ENCODE peak calls at places on chromosomes 7 and 10, in seven cellular contexts. D, B, E, I, X, P and Z are unnamed samples.
A peak's percentile ranks its signal among the peaks of the same experiment; 100 is the strongest.

GRCh38 chr7:95642173-95642572 is 45.9 kb upstream of the PDK4 start:
- DNase-seq in D (no peak), B (no peak), E (no peak), I (no peak), X (peak; percentile 19), P (no peak), Z (no peak)

GRCh38 chr10:125882596-125882995 is 1.5 kb upstream of the DHX32 start:
- DNase-seq in D (peak; percentile 62), B (no peak), E (no peak), I (no peak), X (no peak), P (no peak), Z (no peak)

GRCh38 chr10:77350711-77351119 is 286.9 kb downstream of the KCNMA1 start:
- DNase-seq in D (peak; percentile 100), B (no peak), E (peak; percentile 99), I (no peak), X (peak; percentile 28), P (peak; percentile 72), Z (no peak)

GRCh38 chr7:85114342-85114741 is 72.5 kb downstream of the SEMA3D start:
- DNase-seq in D (no peak), B (no peak), E (no peak), I (no peak), X (no peak), P (peak; percentile 13), Z (no peak)

GRCh38 chr7:2635148-2635668 is 3.4 kb downstream of the TTYH3 start:
- DNase-seq in D (no peak), B (no peak), E (no peak), I (no peak), X (peak; percentile 89), P (no peak), Z (no peak)

GRCh38 chr7:123580406-123581161 is 21.0 kb upstream of the ASB15 start:
- DNase-seq in D (peak; percentile 42), B (no peak), E (peak; percentile 63), I (peak; percentile 48), X (peak; percentile 63), P (peak; percentile 75), Z (peak; percentile 29)

GRCh38 chr7:147700702-147701101 is 889.9 kb upstream of the C7orf33 start:
- DNase-seq in D (no peak), B (no peak), E (no peak), I (no peak), X (no peak), P (no peak), Z (no peak)

GRCh38 chr10:88493676-88494483 is 89.2 kb downstream of the RNLS start:
- DNase-seq in D (peak; percentile 85), B (no peak), E (no peak), I (no peak), X (no peak), P (no peak), Z (no peak)

GRCh38 chr7:80453699-80454340 is 58.0 kb downstream of the GNAT3 start:
- DNase-seq in D (peak; percentile 56), B (no peak), E (peak; percentile 52), I (no peak), X (peak; percentile 22), P (peak; percentile 12), Z (peak; percentile 3)

GRCh38 chr10:61364619-61365018 is 88.6 kb downstream of the TMEM26 start:
- DNase-seq in D (no peak), B (no peak), E (no peak), I (no peak), X (no peak), P (no peak), Z (no peak)

GRCh38 chr10:44801383-44802327 is 109.5 kb upstream of the TMEM72 start:
- DNase-seq in D (peak; percentile 97), B (no peak), E (peak; percentile 88), I (no peak), X (peak; percentile 6), P (no peak), Z (no peak)

GRCh38 chr7:108486291-108486966 is 30.2 kb upstream of the NRCAM start:
- DNase-seq in D (peak; percentile 67), B (no peak), E (no peak), I (no peak), X (no peak), P (no peak), Z (no peak)

GRCh38 chr10:5089869-5090268 is 4.3 kb upstream of the AKR1C3 start:
- DNase-seq in D (peak; percentile 28), B (no peak), E (peak; percentile 41), I (peak; percentile 36), X (no peak), P (peak; percentile 80), Z (no peak)

GRCh38 chr7:33210958-33211357 is 81.6 kb downstream of the BBS9 start:
- DNase-seq in D (no peak), B (no peak), E (no peak), I (no peak), X (no peak), P (no peak), Z (no peak)

GRCh38 chr10:32790483-32790882 is 167.5 kb downstream of the ITGB1 start:
- DNase-seq in D (peak; percentile 60), B (no peak), E (no peak), I (no peak), X (no peak), P (no peak), Z (no peak)

GRCh38 chr10:14396441-14397048 is 65.8 kb upstream of the FRMD4A start:
- DNase-seq in D (no peak), B (no peak), E (no peak), I (no peak), X (peak; percentile 11), P (peak; percentile 32), Z (no peak)

GRCh38 chr7:55188590-55189446 is 170.0 kb downstream of the EGFR start:
- DNase-seq in D (no peak), B (peak; percentile 42), E (no peak), I (no peak), X (peak; percentile 33), P (no peak), Z (no peak)

GRCh38 chr7:36198854-36199266 is 45.8 kb downstream of the EEPD1 start:
- DNase-seq in D (peak; percentile 50), B (no peak), E (peak; percentile 62), I (no peak), X (no peak), P (no peak), Z (no peak)

GRCh38 chr7:34143397-34143796 is 238.1 kb downstream of the BMPER start:
- DNase-seq in D (peak; percentile 75), B (no peak), E (peak; percentile 94), I (no peak), X (peak; percentile 44), P (no peak), Z (no peak)

GRCh38 chr7:139086454-139086853 is 23.1 kb downstream of the ZC3HAV1 start:
- DNase-seq in D (no peak), B (no peak), E (no peak), I (no peak), X (no peak), P (no peak), Z (no peak)
- H2BK5ac ChIP-seq in D (no peak overlapping the region), B (no peak overlapping the region), E (no peak overlapping the region), I (no peak overlapping the region), X (no peak overlapping the region), P (no peak overlapping the region), Z (no peak overlapping the region)

GRCh38 chr7:4151524-4151923 is 530.6 kb upstream of the FOXK1 start:
- DNase-seq in D (no peak), B (no peak), E (no peak), I (no peak), X (no peak), P (no peak), Z (no peak)

GRCh38 chr7:4149236-4149635 is 532.9 kb upstream of the FOXK1 start:
- DNase-seq in D (no peak), B (no peak), E (no peak), I (no peak), X (no peak), P (no peak), Z (no peak)

GRCh38 chr7:4149645-4150044 is 532.5 kb upstream of the FOXK1 start:
- DNase-seq in D (no peak), B (no peak), E (no peak), I (no peak), X (no peak), P (no peak), Z (no peak)

GRCh38 chr7:4151926-4152549 is 530.1 kb upstream of the FOXK1 start:
- DNase-seq in D (no peak), B (no peak), E (no peak), I (no peak), X (no peak), P (no peak), Z (no peak)

DNA sequence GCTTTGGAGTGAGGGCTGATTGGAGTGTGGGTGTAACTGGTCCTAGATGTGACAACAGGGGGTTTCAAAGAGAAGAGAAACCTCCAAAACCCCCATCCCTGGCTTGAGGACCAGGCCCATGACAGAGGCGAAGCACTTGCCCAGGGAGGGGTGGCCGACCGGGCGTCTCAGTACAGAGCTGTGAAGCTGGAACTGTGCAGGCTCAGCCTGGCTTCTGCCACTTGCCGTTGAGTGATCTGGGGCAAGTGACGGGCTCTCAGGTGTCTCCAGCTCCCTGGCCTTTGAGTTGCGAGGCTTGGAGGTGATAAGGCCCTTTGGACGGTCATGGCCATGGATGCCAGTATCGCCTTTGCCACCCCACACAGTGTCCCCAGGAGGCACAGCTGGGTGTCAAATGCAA is 531.4 kb upstream of the FOXK1 start:
- DNase-seq in D (no peak), B (no peak), E (no peak), I (no peak), X (no peak), P (no peak), Z (no peak)
- H2BK5ac ChIP-seq in D (no peak overlapping the region), B (no peak overlapping the region), E (no peak overlapping the region), I (no peak overlapping the region), X (no peak overlapping the region), P (no peak overlapping the region), Z (no peak overlapping the region)

DNA sequence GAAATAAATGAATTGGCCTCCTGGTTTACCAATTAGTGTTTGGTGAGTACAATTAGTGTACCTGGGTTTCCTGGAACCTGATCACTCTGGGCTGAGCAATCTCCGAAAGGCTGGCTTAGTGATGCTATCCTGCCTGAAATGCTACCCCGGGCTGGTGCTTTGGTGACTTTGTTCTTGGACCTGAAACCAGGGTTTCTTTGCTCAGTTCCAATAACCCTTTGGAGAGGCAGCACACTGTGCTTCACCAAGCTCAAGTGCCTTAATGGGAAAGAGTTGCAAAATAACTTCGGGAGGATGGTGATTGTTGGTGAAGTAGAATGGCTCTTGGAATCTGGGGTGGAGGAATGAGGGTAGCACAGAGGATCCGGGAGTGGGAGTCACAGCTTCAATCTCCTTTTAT is 6.0 kb upstream of the DMBT1 start:
- DNase-seq in D (no peak), B (no peak), E (no peak), I (no peak), X (no peak), P (no peak), Z (no peak)
- H2BK5ac ChIP-seq in D (no peak overlapping the region), B (no peak overlapping the region), E (no peak overlapping the region), I (no peak overlapping the region), X (no peak overlapping the region), P (no peak overlapping the region), Z (no peak overlapping the region)

DNA sequence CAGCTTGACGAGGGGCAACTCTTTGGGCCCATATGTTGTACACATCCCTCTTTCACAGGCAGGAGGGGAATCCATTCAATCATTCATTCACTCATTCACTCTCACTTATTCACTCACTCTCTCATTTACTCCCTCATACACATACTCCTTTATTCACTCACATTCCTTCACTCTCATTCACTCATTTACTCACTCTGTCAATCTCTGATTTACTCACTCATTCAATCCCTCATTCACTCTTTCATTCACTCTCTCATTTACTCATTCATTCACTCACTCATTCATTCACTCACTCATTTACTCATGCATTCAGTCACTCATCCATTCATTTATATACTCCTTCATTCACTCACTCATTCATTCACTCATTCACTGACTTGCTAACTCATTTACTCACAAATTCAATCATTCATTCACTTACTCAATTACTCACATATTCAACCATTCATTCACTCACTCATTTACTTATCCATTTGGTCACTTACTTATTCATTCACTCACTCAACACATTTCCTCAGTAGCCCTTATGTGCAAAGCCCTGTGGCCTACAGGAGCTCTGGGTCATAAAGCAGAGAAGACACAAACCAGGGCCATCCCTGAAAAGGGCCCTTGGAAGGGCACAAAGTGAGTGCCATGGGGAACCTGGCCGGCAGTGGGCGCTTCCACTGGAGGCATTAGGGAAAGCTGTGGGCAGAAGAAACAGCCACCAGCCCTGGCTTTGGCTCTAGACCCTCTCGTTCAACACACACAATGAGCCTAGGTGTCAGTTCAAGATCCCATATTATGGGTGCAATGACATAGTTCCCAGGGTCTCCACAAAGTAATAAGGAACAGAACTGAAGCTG is 26.0 kb downstream of the HIP1 start:
- DNase-seq in D (no peak), B (no peak), E (no peak), I (peak; percentile 39), X (no peak), P (no peak), Z (no peak)
- H2BK5ac ChIP-seq in D (peak overlapping the region; percentile 83), B (no peak overlapping the region), E (no peak overlapping the region), I (no peak overlapping the region), X (no peak overlapping the region), P (no peak overlapping the region), Z (no peak overlapping the region)